ENCODE peak calls at places on chromosome 6, in four cellular contexts. T is SJSA1, P is A549, I is HT1080. E is an unnamed sample.

GRCh38 chr6:36612101-36612625 is 18.0 kb downstream of the SRSF3 start:
- DNase-seq in T (no peak), P (no peak), I (no peak), E (no peak)

GRCh38 chr6:109336221-109336955 is 45.9 kb downstream of the CD164 start:
- DNase-seq in T (no peak), P (peak; percentile 38), I (peak; percentile 69), E (no peak)

GRCh38 chr6:167664678-167665445 is 161.8 kb upstream of the AFDN start:
- DNase-seq in T (no peak), P (no peak), I (no peak), E (no peak)

GRCh38 chr6:51199272-51199671 is 380.6 kb downstream of the TFAP2B start:
- DNase-seq in T (no peak), P (no peak), I (no peak), E (no peak)

GRCh38 chr6:35750557-35750956 is 13.7 kb downstream of the ARMC12 start:
- DNase-seq in T (no peak), P (no peak), I (no peak), E (no peak)

GRCh38 chr6:34459899-34460593 is 5.8 kb upstream of the PACSIN1 start:
- DNase-seq in T (no peak), P (peak; percentile 36), I (no peak), E (no peak)

GRCh38 chr6:6191476-6191875 is 129.0 kb downstream of the F13A1 start:
- DNase-seq in T (no peak), P (no peak), I (no peak), E (no peak)

GRCh38 chr6:54655162-54655561 is 191.4 kb upstream of the FAM83B start:
- DNase-seq in T (no peak), P (no peak), I (no peak), E (no peak)

GRCh38 chr6:35931120-35931561 is 10.2 kb upstream of the SRPK1 start:
- DNase-seq in T (no peak), P (no peak), I (no peak), E (no peak)

GRCh38 chr6:21769405-21769851 is 175.9 kb downstream of the SOX4 start:
- DNase-seq in T (peak; percentile 70), P (no peak), I (peak; percentile 84), E (no peak)

GRCh38 chr6:128417698-128418097 is 102.7 kb downstream of the PTPRK start:
- DNase-seq in T (no peak), P (no peak), I (peak; percentile 2), E (no peak)

GRCh38 chr6:133368664-133369063 is 127.5 kb downstream of the EYA4 start:
- DNase-seq in T (no peak), P (no peak), I (no peak), E (no peak)

E was measured in ureter.